ENCODE peak calls at places on chromosome 22, in four cellular contexts. S, U, Q and Z are unnamed samples.

GRCh38 chr22:27718186-27719032 is 83.1 kb downstream of the MN1 start:
- DNase-seq in S (peak; percentile 42), U (no peak), Q (peak; percentile 78), Z (no peak)

GRCh38 chr22:43356881-43357280 is 13.7 kb upstream of the SCUBE1 start:
- DNase-seq in S (no peak), U (no peak), Q (no peak), Z (no peak)

GRCh38 chr22:42969348-42969975 is 45.5 kb downstream of the PACSIN2 start:
- DNase-seq in S (no peak), U (no peak), Q (no peak), Z (no peak)

GRCh38 chr22:33357894-33358440 is 299.8 kb upstream of the SYN3 start:
- DNase-seq in S (no peak), U (no peak), Q (no peak), Z (no peak)

GRCh38 chr22:44813416-44813815 is 61.0 kb downstream of the ARHGAP8 start:
- DNase-seq in S (no peak), U (no peak), Q (no peak), Z (no peak)

GRCh38 chr22:23204541-23205157 is 24.3 kb downstream of the BCR start:
- DNase-seq in S (peak; percentile 48), U (no peak), Q (no peak), Z (no peak)

GRCh38 chr22:32177221-32177765 is 18.2 kb upstream of the C22orf42 start:
- DNase-seq in S (no peak), U (no peak), Q (no peak), Z (no peak)

GRCh38 chr22:47316020-47316419 is 553.6 kb downstream of the TBC1D22A start:
- DNase-seq in S (no peak), U (no peak), Q (no peak), Z (no peak)

GRCh38 chr22:49010901-49011300 is 816.8 kb downstream of the BRD1 start:
- DNase-seq in S (no peak), U (no peak), Q (no peak), Z (no peak)

GRCh38 chr22:43945632-43946390 is 9.4 kb upstream of the SAMM50 start:
- DNase-seq in S (peak; percentile 58), U (peak; percentile 62), Q (peak; percentile 63), Z (peak; percentile 65)

GRCh38 chr22:44391481-44392445 is 79.0 kb upstream of the SHISAL1 start:
- DNase-seq in S (no peak), U (no peak), Q (no peak), Z (no peak)

GRCh38 chr22:31291716-31292644 is at the start of gene PIK3IP1:
- DNase-seq in S (peak; percentile 87), U (peak; percentile 91), Q (peak; percentile 92), Z (peak; percentile 82)

GRCh38 chr22:30276041-30276440 is 9.4 kb upstream of the OSM start:
- DNase-seq in S (no peak), U (no peak), Q (no peak), Z (no peak)
- H3K4me3 ChIP-seq in S (no peak overlapping the region), U (no peak overlapping the region), Q (no peak overlapping the region), Z (peak overlapping the region; percentile 25)

DNA sequence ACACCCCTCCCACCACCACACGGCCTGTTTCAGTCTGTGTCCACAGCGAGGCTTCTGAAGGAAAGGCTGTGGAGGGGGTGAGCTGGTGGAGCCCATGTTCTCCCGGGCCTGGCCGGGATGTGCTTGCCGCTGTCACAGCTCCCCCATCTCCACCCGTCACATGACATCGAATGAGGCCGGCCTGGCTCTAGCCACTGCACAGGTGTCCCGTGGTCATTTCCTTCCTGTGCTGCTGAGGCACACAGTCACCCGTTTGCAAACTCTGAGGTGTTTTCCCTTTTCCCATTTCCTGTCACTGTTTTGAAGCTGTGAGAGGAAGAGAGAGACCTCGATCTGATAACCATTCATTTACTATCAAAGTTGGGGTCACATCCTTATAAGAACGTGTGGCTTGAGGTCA is 55.7 kb upstream of the CLDN5 start:
- DNase-seq in S (no peak), U (no peak), Q (peak; percentile 92), Z (peak; percentile 37)
- H3K4me3 ChIP-seq in S (no peak overlapping the region), U (peak overlapping the region; percentile 20), Q (no peak overlapping the region), Z (no peak overlapping the region)

DNA sequence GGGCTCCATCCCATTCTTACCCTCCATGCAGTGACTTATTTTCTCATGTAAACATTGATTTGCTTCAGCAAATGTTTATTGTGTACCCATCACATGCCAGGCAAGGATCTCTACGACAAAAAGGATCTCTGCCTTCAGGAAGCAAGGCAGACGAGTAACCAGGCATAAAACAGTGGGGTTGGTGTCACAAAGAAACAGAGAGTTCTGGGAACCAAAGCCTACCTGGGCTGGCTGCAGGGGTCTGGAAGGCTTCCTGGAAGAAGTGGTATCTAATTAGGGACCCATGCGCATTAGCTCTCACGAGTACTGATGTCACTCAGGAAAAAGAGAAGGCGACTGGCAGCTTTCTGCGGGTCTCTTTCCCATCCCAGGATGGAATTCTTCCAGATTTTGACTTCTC is 44.5 kb downstream of the KIAA1671 start:
- DNase-seq in S (no peak), U (no peak), Q (no peak), Z (no peak)
- H3K4me3 ChIP-seq in S (no peak overlapping the region), U (no peak overlapping the region), Q (no peak overlapping the region), Z (no peak overlapping the region)

GRCh38 chr22:37243402-37244113 is 511 bp downstream of the RAC2 start:
- DNase-seq in S (no peak), U (peak; percentile 42), Q (no peak), Z (no peak)
- H3K4me3 ChIP-seq in S (no peak overlapping the region), U (peak overlapping the region; percentile 98), Q (peak overlapping the region; percentile 39), Z (peak overlapping the region; percentile 80)

GRCh38 chr22:21761994-21762680 is 26.5 kb upstream of the YPEL1 start:
- DNase-seq in S (no peak), U (no peak), Q (no peak), Z (no peak)

GRCh38 chr22:21762712-21763581 is 27.4 kb upstream of the YPEL1 start:
- DNase-seq in S (no peak), U (peak; percentile 52), Q (no peak), Z (peak; percentile 43)

GRCh38 chr22:21766933-21767462 is 31.4 kb upstream of the YPEL1 start:
- DNase-seq in S (no peak), U (peak; percentile 69), Q (no peak), Z (peak; percentile 88)

GRCh38 chr22:21765909-21766529 is 30.4 kb upstream of the YPEL1 start:
- DNase-seq in S (no peak), U (no peak), Q (no peak), Z (no peak)

GRCh38 chr22:21764038-21764804 is 28.6 kb upstream of the YPEL1 start:
- DNase-seq in S (no peak), U (no peak), Q (no peak), Z (peak; percentile 45)
- H3K4me3 ChIP-seq in S (no peak overlapping the region), U (no peak overlapping the region), Q (no peak overlapping the region), Z (no peak overlapping the region)

DNA sequence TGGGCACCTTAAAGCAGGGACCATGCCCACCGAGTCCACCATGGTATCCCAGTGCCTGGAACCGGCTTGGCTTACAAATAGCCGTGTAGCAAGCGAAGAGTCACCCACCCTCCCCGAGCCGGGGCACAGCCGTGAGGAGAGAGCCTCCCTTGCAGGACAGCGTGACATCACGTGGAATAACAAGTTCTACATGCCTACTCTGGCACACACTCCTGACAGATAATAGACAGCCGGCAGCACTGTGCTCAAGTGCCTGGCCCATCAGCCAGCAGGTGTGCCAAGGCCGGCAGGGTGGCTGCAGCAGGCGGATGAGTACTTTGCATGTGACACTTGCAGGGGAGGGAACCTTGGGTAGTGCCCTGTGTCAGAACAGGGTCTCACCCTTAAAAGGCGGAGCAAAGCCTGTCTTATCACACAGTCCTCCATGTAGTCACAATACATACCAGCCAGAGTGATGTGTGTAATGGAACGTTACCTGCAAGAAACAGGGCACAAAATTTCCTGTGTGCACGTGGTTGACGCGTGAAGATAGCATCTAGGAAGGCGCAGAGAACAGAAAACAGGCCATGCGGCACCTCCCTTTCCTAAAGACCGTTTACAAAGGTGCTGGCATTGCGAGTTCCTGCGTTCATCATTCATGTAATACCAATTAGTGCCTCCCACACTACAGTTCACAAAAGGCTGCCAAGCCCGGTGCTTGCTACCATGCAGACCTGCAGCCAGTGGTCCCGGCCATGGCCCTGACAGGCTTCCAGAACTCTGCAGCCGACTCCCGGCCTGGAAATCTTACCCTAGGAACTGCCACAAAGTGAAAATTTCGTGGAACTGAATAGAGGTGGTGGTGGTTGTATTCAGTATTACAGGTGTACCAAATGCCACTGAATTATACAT is 16.4 kb downstream of the TOM1 start:
- DNase-seq in S (no peak), U (no peak), Q (no peak), Z (no peak)
- H3K4me3 ChIP-seq in S (no peak overlapping the region), U (no peak overlapping the region), Q (no peak overlapping the region), Z (no peak overlapping the region)

GRCh38 chr22:19958083-19959042 is 16.7 kb upstream of the TXNRD2 start:
- DNase-seq in S (no peak), U (no peak), Q (no peak), Z (no peak)
- H3K4me3 ChIP-seq in S (no peak overlapping the region), U (no peak overlapping the region), Q (no peak overlapping the region), Z (no peak overlapping the region)

DNA sequence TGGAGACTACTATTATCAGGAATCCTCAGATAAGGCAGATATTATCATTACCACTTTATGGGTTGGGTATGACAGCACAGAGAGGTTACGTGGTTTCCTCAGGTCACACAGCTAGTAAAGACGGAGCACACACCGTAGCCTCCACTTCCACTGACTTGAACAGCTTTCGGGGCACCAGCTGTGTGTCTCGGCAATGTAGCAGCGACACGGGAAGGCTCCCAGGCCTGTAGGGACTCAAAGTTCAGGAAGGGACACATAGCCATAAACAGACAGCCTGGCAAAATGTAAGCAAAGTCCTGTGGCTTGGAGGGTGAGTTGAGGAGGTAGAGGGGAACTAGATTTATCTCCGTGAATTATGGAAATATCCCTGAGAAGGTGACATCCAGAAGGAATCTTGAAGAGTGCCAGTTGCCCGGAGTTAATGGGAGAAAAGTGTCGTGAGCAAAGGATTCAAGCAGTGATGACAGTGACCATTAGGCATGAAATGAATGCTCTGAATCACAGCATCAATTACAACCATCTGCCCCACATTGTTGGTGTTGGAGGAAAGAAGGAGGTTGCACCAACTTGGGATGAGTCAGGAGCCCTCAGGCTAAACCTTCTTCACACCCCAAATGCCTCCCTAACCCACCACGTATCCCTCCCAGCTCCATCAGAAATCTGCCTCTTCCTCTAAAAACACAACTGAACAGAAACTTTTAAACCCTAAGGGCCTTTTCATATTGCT is 106.7 kb upstream of the ASPHD2 start:
- DNase-seq in S (no peak), U (no peak), Q (no peak), Z (no peak)
- H3K4me3 ChIP-seq in S (no peak overlapping the region), U (no peak overlapping the region), Q (no peak overlapping the region), Z (no peak overlapping the region)